ENCODE peak calls at places on chromosome 19, in four cellular contexts. K is cardiac fibroblast, J is A172, V is HTR-8/SVneo. P is an unnamed sample.

GRCh38 chr19:43562698-43563241 is 12.6 kb downstream of the XRCC1 start:
- DNase-seq in K (peak), J (peak), V (peak), P (peak)

GRCh38 chr19:7550987-7551761 is 15.7 kb downstream of the PNPLA6 start:
- DNase-seq in K (peak), J (no peak), V (peak), P (no peak)

GRCh38 chr19:54379187-54379678 is 14.5 kb upstream of the LAIR1 start:
- DNase-seq in K (no peak), J (no peak), V (no peak), P (no peak)

GRCh38 chr19:49210108-49210900 is 52.7 kb downstream of the TRPM4 start:
- DNase-seq in K (peak), J (no peak), V (no peak), P (no peak)

GRCh38 chr19:5487222-5487621 is 32.0 kb downstream of the ZNRF4 start:
- DNase-seq in K (no peak), J (no peak), V (no peak), P (no peak)

GRCh38 chr19:56919308-56919995 is 78.9 kb upstream of the PEG3 start:
- DNase-seq in K (no peak), J (no peak), V (no peak), P (no peak)

GRCh38 chr19:15379996-15380647 is 535 bp upstream of the AKAP8 start:
- DNase-seq in K (peak), J (peak), V (peak), P (peak)

GRCh38 chr19:35267818-35268545 is 780 bp upstream of the USF2 start:
- DNase-seq in K (peak), J (peak), V (peak), P (peak)

GRCh38 chr19:6249296-6249695 is 30.5 kb downstream of the MLLT1 start:
- DNase-seq in K (peak), J (no peak), V (no peak), P (no peak)

GRCh38 chr19:13212759-13213330 is 62.6 kb downstream of the IER2 start:
- DNase-seq in K (peak), J (peak), V (peak), P (peak)

GRCh38 chr19:33293255-33294057 is 8.9 kb downstream of the CEBPA start:
- DNase-seq in K (peak), J (peak), V (peak), P (peak)

GRCh38 chr19:17889609-17890214 is 18.0 kb downstream of the SLC5A5 start:
- DNase-seq in K (peak), J (peak), V (peak), P (no peak)

GRCh38 chr19:13039211-13039789 is 44.0 kb downstream of the NFIX start:
- DNase-seq in K (no peak), J (no peak), V (no peak), P (no peak)

GRCh38 chr19:4052993-4053422 is 13.7 kb downstream of the ZBTB7A start:
- DNase-seq in K (peak), J (peak), V (no peak), P (peak)

GRCh38 chr19:2549701-2550191 is 73.8 kb downstream of the GADD45B start:
- DNase-seq in K (peak), J (peak), V (no peak), P (peak)

GRCh38 chr19:10808937-10809655 is 26.9 kb downstream of the TMED1 start:
- DNase-seq in K (peak), J (peak), V (no peak), P (no peak)

GRCh38 chr19:43507880-43508279 is 3.3 kb upstream of the PHLDB3 start:
- DNase-seq in K (no peak), J (no peak), V (no peak), P (no peak)